ENCODE peak calls at places on chromosomes 12 and 14, in six cellular contexts. O, P, C, E, B and U are unnamed samples. For H3K4me1, the result is how much of the 10 kb centered on the place peaks cover.

GRCh38 chr12:46332260-46332659 is 40.3 kb downstream of the SLC38A2 start:
- DNase-seq in O (no peak), P (no peak), B (no peak), E (no peak), C (no peak), U (no peak)

GRCh38 chr12:3032770-3033537 is 44.2 kb upstream of the TSPAN9 start:
- DNase-seq in P (no peak), C (no peak), E (no peak), O (no peak), B (no peak), U (no peak)

GRCh38 chr12:57896437-57897201 is 44.7 kb upstream of the ATP23 start:
- DNase-seq in C (peak), E (peak), B (peak), P (peak), O (no peak), U (no peak)

GRCh38 chr12:24198936-24199644 is 249.6 kb upstream of the SOX5 start:
- DNase-seq in B (no peak), O (no peak), E (no peak), C (no peak), P (no peak), U (no peak)

GRCh38 chr14:103819503-103820307 is 27.7 kb downstream of the PPP1R13B start:
- DNase-seq in B (no peak), E (peak), C (no peak), O (no peak), P (peak), U (no peak)

GRCh38 chr14:90419200-90419599 is 22.4 kb downstream of the CALM1 start:
- DNase-seq in O (no peak), P (no peak), B (peak), E (peak), C (peak), U (peak)

GRCh38 chr14:25090716-25091454 is 40.9 kb upstream of the STXBP6 start:
- DNase-seq in O (no peak), C (no peak), B (no peak), P (no peak), E (no peak), U (no peak)

GRCh38 chr14:102316048-102316745 is 3.3 kb upstream of the ZNF839 start:
- DNase-seq in E (no peak), C (peak), P (no peak), B (no peak), O (peak), U (no peak)

GRCh38 chr12:53065975-53066593 is 13.1 kb downstream of the SPRYD3 start:
- DNase-seq in O (peak), P (peak), C (peak), E (peak), B (peak), U (no peak)

GRCh38 chr14:72812292-72812851 is 81.5 kb downstream of the DPF3 start:
- DNase-seq in B (no peak), E (peak), O (no peak), C (no peak), P (no peak), U (no peak)

GRCh38 chr12:93223440-93224426 is 154.0 kb upstream of the NUDT4 start:
- DNase-seq in C (peak), P (no peak), B (no peak), O (no peak), E (no peak), U (peak)

GRCh38 chr12:89060133-89060532 is 292.2 kb downstream of the DUSP6 start:
- DNase-seq in C (no peak), B (no peak), O (no peak), P (no peak), E (no peak), U (peak)

GRCh38 chr12:132270969-132271754 is 58.2 kb downstream of the GALNT9 start:
- DNase-seq in C (no peak), E (no peak), B (no peak), O (no peak), P (no peak), U (no peak)

GRCh38 chr14:75905505-75905904 is 76.3 kb downstream of the TGFB3 start:
- DNase-seq in P (no peak), B (no peak), O (no peak), E (peak), C (peak), U (no peak)

GRCh38 chr14:77917802-77918201 is 117.9 kb downstream of the ADCK1 start:
- DNase-seq in C (no peak), O (no peak), P (no peak), B (no peak), E (no peak), U (no peak)

GRCh38 chr12:13573698-13574321 is 377.3 kb downstream of the EMP1 start:
- DNase-seq in O (no peak), B (peak), C (no peak), E (no peak), P (no peak), U (no peak)

GRCh38 chr12:95942106-95942531 is 295 bp downstream of the CCDC38 start:
- DNase-seq in C (no peak), P (no peak), O (peak), E (no peak), B (peak), U (no peak)

GRCh38 chr14:101125313-101125712 is 221.8 kb upstream of the RTL1 start:
- DNase-seq in P (no peak), C (peak), B (no peak), O (no peak), E (no peak), U (no peak)

GRCh38 chr12:49664167-49664566 is 40.8 kb downstream of the PRPF40B start:
- DNase-seq in B (no peak), P (no peak), O (no peak), C (no peak), E (no peak), U (no peak)

GRCh38 chr12:13811061-13811460 is 170.3 kb downstream of the GRIN2B start:
- DNase-seq in O (no peak), B (no peak), P (no peak), E (no peak), C (no peak), U (no peak)

GRCh38 chr14:95547626-95548327 is 12.9 kb downstream of the GLRX5 start:
- DNase-seq in O (no peak), B (no peak), E (no peak), P (no peak), C (no peak), U (no peak)

GRCh38 chr14:66281036-66281776 is 205.0 kb upstream of the CCDC196 start:
- DNase-seq in E (peak), B (no peak), C (peak), P (no peak), O (no peak), U (peak)

GRCh38 chr12:71746983-71747611 is 7.6 kb upstream of the RAB21 start:
- DNase-seq in C (peak), E (no peak), B (peak), O (peak), P (no peak), U (no peak)

GRCh38 chr12:113664224-113664681 is 192.6 kb upstream of the LHX5 start:
- DNase-seq in P (no peak), E (no peak), B (no peak), C (no peak), O (no peak), U (no peak)

GRCh38 chr14:38199076-38199475 is 8.6 kb upstream of the SSTR1 start:
- DNase-seq in E (no peak), P (no peak), O (no peak), C (no peak), B (no peak), U (no peak)
- H3K4me1 ChIP-seq in E (under half), P (under half), O (under half), C (under half), B (under half), U (under half)

GRCh38 chr14:87002831-87003230 is 990.2 kb downstream of the GALC start:
- DNase-seq in P (no peak), E (no peak), O (no peak), B (no peak), C (no peak), U (no peak)
- TF ChIP-seq CTCF in P (no peak), E (no peak), O (no peak), B (no peak), C (no peak), U (no peak)

GRCh38 chr12:106115450-106115849 is 23.3 kb downstream of the NUAK1 start:
- DNase-seq in E (no peak), O (no peak), C (no peak), B (no peak), P (no peak), U (no peak)

GRCh38 chr12:106113446-106114083 is 25.2 kb downstream of the NUAK1 start:
- DNase-seq in O (no peak), E (no peak), C (peak), B (no peak), P (no peak), U (no peak)

GRCh38 chr12:106112094-106112822 is 26.5 kb downstream of the NUAK1 start:
- DNase-seq in O (no peak), C (no peak), B (no peak), P (no peak), E (peak), U (no peak)

GRCh38 chr12:106113042-106113441 is 25.7 kb downstream of the NUAK1 start:
- DNase-seq in E (no peak), O (no peak), C (no peak), P (no peak), B (no peak), U (no peak)

DNA sequence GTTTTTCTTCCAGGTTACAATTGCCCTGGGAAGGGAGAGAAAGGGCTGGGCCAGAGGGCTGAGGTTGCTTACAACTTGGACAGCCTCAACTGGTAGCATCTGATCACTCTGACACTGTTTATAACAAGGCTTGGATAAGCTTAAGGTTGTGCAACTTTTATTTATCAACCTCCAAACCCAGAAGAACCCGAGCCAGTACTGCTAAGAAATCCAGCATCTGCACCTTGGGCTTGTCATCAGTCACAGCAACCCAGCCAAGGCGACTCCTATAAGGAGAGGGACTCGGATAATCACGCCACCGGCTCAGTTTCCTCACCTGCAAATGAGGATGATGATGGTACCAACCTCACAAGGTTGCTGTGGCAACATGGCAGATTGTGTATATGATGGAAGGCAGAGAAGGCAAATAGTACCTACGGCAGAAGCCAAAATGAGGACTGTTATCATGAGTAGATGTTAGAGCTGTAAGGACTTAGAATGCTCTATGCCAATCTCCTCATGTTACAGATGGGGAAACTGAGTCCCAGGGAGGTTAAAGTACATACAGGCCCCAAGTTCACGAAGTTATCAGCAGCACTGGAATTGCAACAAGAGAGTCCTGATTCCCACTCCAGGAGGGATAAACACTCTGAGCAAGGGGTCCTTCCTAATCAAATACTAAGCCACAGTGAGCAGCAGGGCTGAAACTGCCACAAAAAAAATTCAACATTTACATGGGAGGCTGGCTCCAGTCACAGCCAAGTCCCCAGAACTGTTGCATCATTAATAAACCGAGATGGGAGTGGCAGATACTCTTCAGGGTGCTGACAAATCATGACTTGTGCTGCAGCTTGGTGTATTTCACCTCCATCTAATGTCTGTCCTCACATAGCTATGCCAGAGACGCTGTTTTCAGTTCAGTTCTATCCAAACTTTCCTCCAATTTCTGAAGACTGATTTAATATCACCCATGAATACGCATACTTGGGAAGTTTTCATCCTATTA is 24.4 kb downstream of the NUAK1 start:
- DNase-seq in O (no peak), P (no peak), E (no peak), B (no peak), C (peak), U (no peak)
- H3K4me1 ChIP-seq in O (under half), P (under half), E (half or more), B (half or more), C (under half), U (half or more)

DNA sequence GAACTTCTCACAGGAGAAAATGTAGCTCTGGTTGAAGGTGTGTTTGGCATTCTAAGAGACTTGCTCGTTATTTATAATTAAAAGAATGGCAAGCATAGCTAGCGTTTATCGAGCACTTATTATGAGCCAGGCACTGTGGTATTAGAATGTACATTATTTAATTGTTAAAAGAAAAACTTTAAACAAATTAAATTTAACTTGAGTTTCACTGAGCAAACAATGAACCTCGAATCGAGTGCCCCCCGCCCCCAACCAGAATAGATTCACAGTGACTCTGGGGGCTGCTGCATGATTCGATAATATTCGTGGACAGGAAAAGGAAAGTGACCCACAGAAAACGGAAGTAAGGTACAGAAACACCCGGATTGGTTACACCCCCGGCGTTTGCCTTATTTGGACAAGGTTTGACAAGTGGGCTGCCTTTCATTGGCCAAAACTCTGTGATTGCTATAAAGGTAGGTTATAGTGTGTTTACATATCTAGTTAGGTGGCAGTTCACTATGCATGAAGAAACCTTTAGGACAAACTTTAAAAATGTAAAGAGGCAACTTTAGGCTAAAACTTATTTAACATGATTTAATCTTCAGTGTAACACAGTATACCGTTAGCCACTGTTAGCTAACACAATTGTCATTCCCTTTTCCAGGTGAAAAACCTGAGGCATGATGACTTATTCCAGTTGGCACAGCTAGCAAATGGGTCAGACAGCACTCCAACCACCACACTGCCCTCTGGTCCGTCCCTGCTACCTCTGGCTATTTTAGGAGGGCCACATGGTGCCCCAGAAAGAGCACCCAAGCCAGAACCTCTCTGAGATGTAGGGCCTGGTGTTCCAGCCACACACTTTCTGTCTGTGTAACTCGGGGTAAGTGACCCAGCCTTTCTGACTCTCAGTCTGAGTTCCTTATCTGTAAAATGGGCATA is 7.1 kb downstream of the SCNN1A start:
- DNase-seq in P (no peak), O (peak), B (no peak), C (no peak), E (no peak), U (no peak)
- TF ChIP-seq CTCF in P (no peak), O (no peak), B (peak), C (no peak), E (no peak), U (no peak)